ENCODE peak calls at places on chromosomes 7 and 10, in five cellular contexts. One of them, this sample, is unnamed.
A peak's percentile ranks its signal among the peaks of the same experiment; 100 is the strongest.

GRCh38 chr10:74056081-74056818 is 58.3 kb downstream of the VCL start:
- DNase-seq in endothelial cell: no peak
- DNase-seq in stomach: no peak
- DNase-seq in A549: peak; percentile 64
- DNase-seq in foreskin fibroblast: no peak
- DNase-seq in this sample: no peak

GRCh38 chr10:16425449-16425848 is 11.4 kb upstream of the PTER start:
- DNase-seq in A549: no peak
- DNase-seq in foreskin fibroblast: no peak
- DNase-seq in stomach: no peak
- DNase-seq in endothelial cell: no peak
- DNase-seq in this sample: no peak

GRCh38 chr10:67259319-67259929 is 333.6 kb downstream of the LRRTM3 start:
- DNase-seq in stomach: no peak
- DNase-seq in foreskin fibroblast: no peak
- DNase-seq in A549: no peak
- DNase-seq in endothelial cell: no peak
- DNase-seq in this sample: no peak

GRCh38 chr7:50584793-50585399 is 19.7 kb upstream of the DDC start:
- DNase-seq in A549: no peak
- DNase-seq in foreskin fibroblast: no peak
- DNase-seq in stomach: no peak
- DNase-seq in endothelial cell: no peak
- DNase-seq in this sample: no peak

GRCh38 chr10:129915526-129916378 is 48.3 kb downstream of the EBF3 start:
- DNase-seq in A549: no peak
- DNase-seq in endothelial cell: no peak
- DNase-seq in foreskin fibroblast: no peak
- DNase-seq in stomach: no peak
- DNase-seq in this sample: no peak

GRCh38 chr7:157691521-157692155 is 354.8 kb downstream of the DNAJB6 start:
- DNase-seq in stomach: no peak
- DNase-seq in foreskin fibroblast: no peak
- DNase-seq in endothelial cell: no peak
- DNase-seq in A549: no peak
- DNase-seq in this sample: no peak

GRCh38 chr7:3495957-3496356 is 194.9 kb downstream of the SDK1 start:
- DNase-seq in foreskin fibroblast: no peak
- DNase-seq in A549: no peak
- DNase-seq in stomach: no peak
- DNase-seq in endothelial cell: no peak
- DNase-seq in this sample: no peak

GRCh38 chr10:126013489-126014281 is 117.3 kb downstream of the FANK1 start:
- DNase-seq in stomach: no peak
- DNase-seq in endothelial cell: no peak
- DNase-seq in A549: peak; percentile 59
- DNase-seq in foreskin fibroblast: peak; percentile 69
- DNase-seq in this sample: peak; percentile 73

GRCh38 chr10:110641256-110641655 is 2.9 kb upstream of the RBM20 start:
- DNase-seq in foreskin fibroblast: no peak
- DNase-seq in endothelial cell: no peak
- DNase-seq in A549: peak; percentile 91
- DNase-seq in stomach: no peak
- DNase-seq in this sample: no peak

GRCh38 chr10:101489355-101489754 is 98.7 kb downstream of the POLL start:
- DNase-seq in A549: no peak
- DNase-seq in endothelial cell: no peak
- DNase-seq in foreskin fibroblast: peak; percentile 4
- DNase-seq in stomach: no peak
- DNase-seq in this sample: no peak

GRCh38 chr7:151754142-151754590 is 122.7 kb downstream of the PRKAG2 start:
- DNase-seq in A549: peak; percentile 97
- DNase-seq in endothelial cell: peak; percentile 92
- DNase-seq in foreskin fibroblast: peak; percentile 98
- DNase-seq in stomach: peak; percentile 80
- DNase-seq in this sample: peak; percentile 96

GRCh38 chr7:35722054-35722849 is 27.3 kb upstream of the HERPUD2 start:
- DNase-seq in A549: no peak
- DNase-seq in stomach: no peak
- DNase-seq in endothelial cell: no peak
- DNase-seq in foreskin fibroblast: no peak
- DNase-seq in this sample: no peak

GRCh38 chr7:66929935-66930334 is 8.9 kb downstream of the TMEM248 start:
- DNase-seq in foreskin fibroblast: no peak
- DNase-seq in A549: no peak
- DNase-seq in endothelial cell: no peak
- DNase-seq in stomach: no peak
- DNase-seq in this sample: no peak

GRCh38 chr7:129824291-129825004 is 128.3 kb downstream of the UBE2H start:
- DNase-seq in stomach: no peak
- DNase-seq in A549: no peak
- DNase-seq in foreskin fibroblast: no peak
- DNase-seq in endothelial cell: no peak
- DNase-seq in this sample: no peak

GRCh38 chr10:86344281-86344680 is 22.3 kb downstream of the GRID1 start:
- DNase-seq in stomach: no peak
- DNase-seq in A549: no peak
- DNase-seq in endothelial cell: no peak
- DNase-seq in foreskin fibroblast: no peak
- DNase-seq in this sample: no peak

GRCh38 chr7:29190349-29191045 is 4.1 kb upstream of the CHN2 start:
- DNase-seq in stomach: no peak
- DNase-seq in A549: peak; percentile 15
- DNase-seq in foreskin fibroblast: no peak
- DNase-seq in endothelial cell: no peak
- DNase-seq in this sample: no peak

GRCh38 chr10:121409466-121410104 is 188.7 kb downstream of the FGFR2 start:
- DNase-seq in A549: no peak
- DNase-seq in foreskin fibroblast: no peak
- DNase-seq in stomach: no peak
- DNase-seq in endothelial cell: no peak
- DNase-seq in this sample: no peak

GRCh38 chr7:22944506-22944905 is 69.4 kb downstream of the HYCC1 start:
- DNase-seq in A549: no peak
- DNase-seq in foreskin fibroblast: peak; percentile 37
- DNase-seq in stomach: no peak
- DNase-seq in endothelial cell: no peak
- DNase-seq in this sample: peak; percentile 24

GRCh38 chr7:73909051-73909941 is 48.3 kb downstream of the TMEM270 start:
- DNase-seq in foreskin fibroblast: no peak
- DNase-seq in endothelial cell: no peak
- DNase-seq in stomach: peak; percentile 22
- DNase-seq in A549: no peak
- DNase-seq in this sample: no peak

GRCh38 chr7:151242181-151243044 is 6.1 kb downstream of the SMARCD3 start:
- DNase-seq in foreskin fibroblast: no peak
- DNase-seq in A549: no peak
- DNase-seq in stomach: no peak
- DNase-seq in endothelial cell: no peak
- DNase-seq in this sample: no peak

GRCh38 chr7:32881074-32881982 is 10.2 kb downstream of the KBTBD2 start:
- DNase-seq in A549: peak; percentile 44
- DNase-seq in stomach: no peak
- DNase-seq in endothelial cell: no peak
- DNase-seq in foreskin fibroblast: no peak
- DNase-seq in this sample: no peak

GRCh38 chr7:117124585-117125220 is 171.4 kb downstream of the ST7 start:
- DNase-seq in endothelial cell: no peak
- DNase-seq in stomach: peak; percentile 89
- DNase-seq in foreskin fibroblast: peak; percentile 98
- DNase-seq in A549: peak; percentile 86
- DNase-seq in this sample: peak; percentile 96

GRCh38 chr10:1434912-1435692 is 302.2 kb downstream of the ADARB2 start:
- DNase-seq in foreskin fibroblast: no peak
- DNase-seq in stomach: no peak
- DNase-seq in A549: no peak
- DNase-seq in endothelial cell: no peak
- DNase-seq in this sample: no peak

GRCh38 chr7:16271355-16271754 is 150.0 kb downstream of the CRPPA start:
- DNase-seq in A549: no peak
- DNase-seq in stomach: no peak
- DNase-seq in endothelial cell: no peak
- DNase-seq in foreskin fibroblast: no peak
- DNase-seq in this sample: no peak

GRCh38 chr10:118981946-118982345 is 47.6 kb upstream of the NANOS1 start:
- DNase-seq in foreskin fibroblast: no peak
- DNase-seq in endothelial cell: no peak
- DNase-seq in A549: no peak
- DNase-seq in stomach: no peak
- DNase-seq in this sample: no peak

GRCh38 chr10:14259696-14260595 is 70.8 kb downstream of the FRMD4A start:
- DNase-seq in A549: no peak
- DNase-seq in foreskin fibroblast: peak; percentile 39
- DNase-seq in stomach: no peak
- DNase-seq in endothelial cell: no peak
- DNase-seq in this sample: peak; percentile 63

GRCh38 chr10:86023931-86024554 is 342.6 kb downstream of the GRID1 start:
- DNase-seq in A549: no peak
- DNase-seq in endothelial cell: no peak
- DNase-seq in stomach: no peak
- DNase-seq in foreskin fibroblast: no peak
- DNase-seq in this sample: no peak

GRCh38 chr7:30521532-30521931 is 16.9 kb upstream of the GGCT start:
- DNase-seq in foreskin fibroblast: peak; percentile 30
- DNase-seq in A549: no peak
- DNase-seq in stomach: no peak
- DNase-seq in endothelial cell: no peak
- DNase-seq in this sample: peak; percentile 14

GRCh38 chr7:33868151-33868550 is 37.2 kb upstream of the BMPER start:
- DNase-seq in endothelial cell: no peak
- DNase-seq in foreskin fibroblast: peak; percentile 79
- DNase-seq in A549: no peak
- DNase-seq in stomach: no peak
- DNase-seq in this sample: peak; percentile 36

GRCh38 chr10:21746118-21746517 is 212.1 kb downstream of the MLLT10 start:
- DNase-seq in A549: no peak
- DNase-seq in endothelial cell: no peak
- DNase-seq in stomach: no peak
- DNase-seq in foreskin fibroblast: no peak
- DNase-seq in this sample: no peak

GRCh38 chr10:104479906-104480579 is 126.4 kb downstream of the CFAP58 start:
- DNase-seq in A549: no peak
- DNase-seq in stomach: no peak
- DNase-seq in foreskin fibroblast: no peak
- DNase-seq in endothelial cell: no peak
- DNase-seq in this sample: no peak

GRCh38 chr10:48306870-48307531 is 524 bp downstream of the MAPK8 start:
- DNase-seq in stomach: peak; percentile 60
- DNase-seq in foreskin fibroblast: peak; percentile 24
- DNase-seq in A549: peak; percentile 42
- DNase-seq in endothelial cell: peak; percentile 71
- DNase-seq in this sample: no peak

This sample was measured in skeletal muscle cell.